ENCODE peak calls at places on chromosomes 1 and 21, in four cellular contexts. One of them, this sample, is unnamed.

GRCh38 chr1:47906009-47906432 is 91.2 kb downstream of the TRABD2B start:
- DNase-seq in trophoblast cell: no peak
- DNase-seq in nephron progenitor cell: no peak
- DNase-seq in H9: no peak
- DNase-seq in this sample: no peak

GRCh38 chr1:230752407-230752806 is 5.2 kb downstream of the CAPN9 start:
- DNase-seq in trophoblast cell: no peak
- DNase-seq in H9: peak; percentile 70
- DNase-seq in nephron progenitor cell: peak; percentile 22
- DNase-seq in this sample: no peak

GRCh38 chr1:174789399-174789798 is 210.3 kb upstream of the CACYBP start:
- DNase-seq in H9: no peak
- DNase-seq in nephron progenitor cell: no peak
- DNase-seq in trophoblast cell: no peak
- DNase-seq in this sample: no peak

GRCh38 chr1:55427576-55427975 is 212.4 kb upstream of the USP24 start:
- DNase-seq in trophoblast cell: no peak
- DNase-seq in H9: no peak
- DNase-seq in nephron progenitor cell: no peak
- DNase-seq in this sample: no peak

GRCh38 chr1:236861560-236862230 is 66.6 kb downstream of the MTR start:
- DNase-seq in H9: no peak
- DNase-seq in nephron progenitor cell: no peak
- DNase-seq in trophoblast cell: no peak
- DNase-seq in this sample: no peak

GRCh38 chr1:156586892-156587477 is 4.6 kb upstream of the NAXE start:
- DNase-seq in trophoblast cell: no peak
- DNase-seq in nephron progenitor cell: no peak
- DNase-seq in H9: no peak
- DNase-seq in this sample: no peak

GRCh38 chr1:173856903-173857302 is 10.9 kb downstream of the GAS5 start:
- DNase-seq in H9: no peak
- DNase-seq in nephron progenitor cell: no peak
- DNase-seq in trophoblast cell: no peak
- DNase-seq in this sample: no peak

GRCh38 chr1:245459621-245460020 is 304.8 kb downstream of the KIF26B start:
- DNase-seq in trophoblast cell: no peak
- DNase-seq in nephron progenitor cell: no peak
- DNase-seq in H9: no peak
- DNase-seq in this sample: no peak

GRCh38 chr21:46247699-46248460 is 19.3 kb upstream of the LSS start:
- DNase-seq in H9: no peak
- DNase-seq in trophoblast cell: no peak
- DNase-seq in nephron progenitor cell: no peak
- DNase-seq in this sample: no peak

GRCh38 chr1:2966435-2966834 is 54.8 kb upstream of the ACTRT2 start:
- DNase-seq in H9: no peak
- DNase-seq in nephron progenitor cell: no peak
- DNase-seq in trophoblast cell: no peak
- DNase-seq in this sample: no peak

GRCh38 chr1:114093624-114094302 is 59.9 kb downstream of the SYT6 start:
- DNase-seq in nephron progenitor cell: no peak
- DNase-seq in H9: no peak
- DNase-seq in trophoblast cell: peak; percentile 56
- DNase-seq in this sample: no peak

GRCh38 chr1:116881879-116882520 is 27.7 kb upstream of the PTGFRN start:
- DNase-seq in H9: peak; percentile 78
- DNase-seq in nephron progenitor cell: peak; percentile 8
- DNase-seq in trophoblast cell: peak; percentile 89
- DNase-seq in this sample: no peak

GRCh38 chr1:2435091-2435490 is 22.7 kb upstream of the PEX10 start:
- DNase-seq in nephron progenitor cell: no peak
- DNase-seq in trophoblast cell: no peak
- DNase-seq in H9: no peak
- DNase-seq in this sample: no peak

GRCh38 chr1:215111916-215112315 is 29.4 kb downstream of the KCNK2 start:
- DNase-seq in trophoblast cell: no peak
- DNase-seq in H9: no peak
- DNase-seq in nephron progenitor cell: no peak
- DNase-seq in this sample: no peak

GRCh38 chr1:25620211-25620610 is 3.6 kb downstream of the MAN1C1 start:
- DNase-seq in trophoblast cell: no peak
- DNase-seq in nephron progenitor cell: no peak
- DNase-seq in H9: no peak
- DNase-seq in this sample: no peak

GRCh38 chr1:221012087-221012486 is 132.8 kb downstream of the HLX start:
- DNase-seq in trophoblast cell: no peak
- DNase-seq in H9: no peak
- DNase-seq in nephron progenitor cell: no peak
- DNase-seq in this sample: no peak

GRCh38 chr1:78715181-78715661 is 65.6 kb downstream of the IFI44 start:
- DNase-seq in nephron progenitor cell: no peak
- DNase-seq in H9: no peak
- DNase-seq in trophoblast cell: no peak
- DNase-seq in this sample: no peak

GRCh38 chr1:76465030-76465429 is 390.5 kb downstream of the ST6GALNAC3 start:
- DNase-seq in H9: no peak
- DNase-seq in trophoblast cell: no peak
- DNase-seq in nephron progenitor cell: no peak
- DNase-seq in this sample: no peak

GRCh38 chr1:6162773-6163172 is 17.3 kb downstream of the CHD5 start:
- DNase-seq in nephron progenitor cell: no peak
- DNase-seq in trophoblast cell: no peak
- DNase-seq in H9: peak; percentile 72
- DNase-seq in this sample: no peak

GRCh38 chr1:77655431-77655974 is 27.0 kb downstream of the ZZZ3 start:
- DNase-seq in H9: no peak
- DNase-seq in nephron progenitor cell: no peak
- DNase-seq in trophoblast cell: no peak
- DNase-seq in this sample: no peak

GRCh38 chr1:153679337-153680119 is 1.0 kb downstream of the NPR1 start:
- DNase-seq in H9: no peak
- DNase-seq in trophoblast cell: no peak
- DNase-seq in nephron progenitor cell: peak; percentile 73
- DNase-seq in this sample: peak; percentile 36

GRCh38 chr1:24321712-24322635 is 2.8 kb downstream of the GRHL3 start:
- DNase-seq in trophoblast cell: peak; percentile 95
- DNase-seq in nephron progenitor cell: peak; percentile 61
- DNase-seq in H9: peak; percentile 59
- DNase-seq in this sample: peak; percentile 59

GRCh38 chr21:28127390-28127789 is 865.3 kb downstream of the LTN1 start:
- DNase-seq in nephron progenitor cell: no peak
- DNase-seq in trophoblast cell: no peak
- DNase-seq in H9: no peak
- DNase-seq in this sample: no peak

GRCh38 chr1:147762233-147763024 is 2.0 kb upstream of the GJA5 start:
- DNase-seq in nephron progenitor cell: no peak
- DNase-seq in H9: no peak
- DNase-seq in trophoblast cell: peak; percentile 22
- DNase-seq in this sample: no peak

GRCh38 chr1:204304067-204304466 is 55.7 kb downstream of the PLEKHA6 start:
- DNase-seq in H9: peak; percentile 58
- DNase-seq in nephron progenitor cell: no peak
- DNase-seq in trophoblast cell: peak; percentile 86
- DNase-seq in this sample: no peak

GRCh38 chr1:10541286-10541685 is 66.5 kb downstream of the PEX14 start:
- DNase-seq in nephron progenitor cell: no peak
- DNase-seq in H9: peak; percentile 74
- DNase-seq in trophoblast cell: no peak
- DNase-seq in this sample: no peak

GRCh38 chr1:54976747-54977146 is 3.7 kb upstream of the TMEM61 start:
- DNase-seq in H9: no peak
- DNase-seq in nephron progenitor cell: no peak
- DNase-seq in trophoblast cell: no peak
- DNase-seq in this sample: no peak

GRCh38 chr1:26277261-26277661 is 2.6 kb upstream of the SH3BGRL3 start:
- DNase-seq in trophoblast cell: no peak
- DNase-seq in nephron progenitor cell: no peak
- DNase-seq in H9: no peak
- DNase-seq in this sample: no peak

This sample was measured in CD4-positive, alpha-beta T cell.